ENCODE peak calls at places on chromosomes 13 and 19, in five cellular contexts. One of them, this sample, is unnamed.

GRCh38 chr13:55155046-55155445 is 1985.7 kb upstream of the PRR20A start:
- DNase-seq in lower lobe of right lung: no peak
- DNase-seq in A549: no peak
- DNase-seq in left ventricle myocardium inferior: no peak
- DNase-seq in lung: no peak
- DNase-seq in this sample: no peak

GRCh38 chr13:24905242-24905641 is 141.3 kb downstream of the RNF17 start:
- DNase-seq in left ventricle myocardium inferior: no peak
- DNase-seq in A549: no peak
- DNase-seq in lung: no peak
- DNase-seq in lower lobe of right lung: no peak
- DNase-seq in this sample: no peak

GRCh38 chr13:50461189-50461588 is 382.3 kb downstream of the DLEU7 start:
- DNase-seq in lung: no peak
- DNase-seq in A549: no peak
- DNase-seq in lower lobe of right lung: no peak
- DNase-seq in left ventricle myocardium inferior: no peak
- DNase-seq in this sample: no peak

GRCh38 chr19:11031421-11032070 is 57.7 kb upstream of the LDLR start:
- DNase-seq in A549: no peak
- DNase-seq in lung: no peak
- DNase-seq in lower lobe of right lung: no peak
- DNase-seq in left ventricle myocardium inferior: no peak
- DNase-seq in this sample: no peak

GRCh38 chr19:18929311-18929710 is 9.8 kb downstream of the DDX49 start:
- DNase-seq in lower lobe of right lung: no peak
- DNase-seq in left ventricle myocardium inferior: no peak
- DNase-seq in lung: no peak
- DNase-seq in A549: no peak
- DNase-seq in this sample: no peak

GRCh38 chr13:97848886-97849285 is 104.6 kb upstream of the IPO5 start:
- DNase-seq in left ventricle myocardium inferior: no peak
- DNase-seq in A549: no peak
- DNase-seq in lower lobe of right lung: no peak
- DNase-seq in lung: no peak
- DNase-seq in this sample: no peak

GRCh38 chr19:2207991-2208860 is 27.9 kb downstream of the PLEKHJ1 start:
- DNase-seq in left ventricle myocardium inferior: peak
- DNase-seq in lung: no peak
- DNase-seq in A549: peak
- DNase-seq in lower lobe of right lung: no peak
- DNase-seq in this sample: peak

GRCh38 chr13:48579167-48579918 is 46.5 kb upstream of the RCBTB2 start:
- DNase-seq in lower lobe of right lung: no peak
- DNase-seq in left ventricle myocardium inferior: no peak
- DNase-seq in A549: no peak
- DNase-seq in lung: no peak
- DNase-seq in this sample: no peak

GRCh38 chr13:50708461-50708860 is 135.0 kb downstream of the DLEU7 start:
- DNase-seq in lower lobe of right lung: no peak
- DNase-seq in lung: no peak
- DNase-seq in A549: no peak
- DNase-seq in left ventricle myocardium inferior: no peak
- DNase-seq in this sample: no peak

GRCh38 chr13:30346159-30346788 is 38.9 kb upstream of the KATNAL1 start:
- DNase-seq in lung: no peak
- DNase-seq in left ventricle myocardium inferior: no peak
- DNase-seq in lower lobe of right lung: no peak
- DNase-seq in A549: no peak
- DNase-seq in this sample: no peak

GRCh38 chr19:17240062-17240854 is 5.5 kb downstream of the NR2F6 start:
- DNase-seq in lower lobe of right lung: no peak
- DNase-seq in left ventricle myocardium inferior: no peak
- DNase-seq in A549: peak
- DNase-seq in lung: no peak
- DNase-seq in this sample: no peak

GRCh38 chr19:40803857-40804782 is 5.1 kb downstream of the EGLN2 start:
- DNase-seq in lower lobe of right lung: peak
- DNase-seq in left ventricle myocardium inferior: peak
- DNase-seq in A549: no peak
- DNase-seq in lung: peak
- DNase-seq in this sample: peak

GRCh38 chr13:54210397-54211050 is 1181.9 kb downstream of the OLFM4 start:
- DNase-seq in A549: no peak
- DNase-seq in lung: no peak
- DNase-seq in left ventricle myocardium inferior: no peak
- DNase-seq in lower lobe of right lung: no peak
- DNase-seq in this sample: no peak

GRCh38 chr19:35670686-35671085 is 4.4 kb downstream of the UPK1A start:
- DNase-seq in lung: no peak
- DNase-seq in left ventricle myocardium inferior: no peak
- DNase-seq in lower lobe of right lung: no peak
- DNase-seq in A549: no peak
- DNase-seq in this sample: no peak

GRCh38 chr13:33610471-33611015 is 207.4 kb upstream of the RFC3 start:
- DNase-seq in lower lobe of right lung: peak
- DNase-seq in left ventricle myocardium inferior: peak
- DNase-seq in A549: peak
- DNase-seq in lung: no peak
- DNase-seq in this sample: peak

GRCh38 chr19:10815969-10816635 is 19.9 kb downstream of the TMED1 start:
- DNase-seq in lower lobe of right lung: no peak
- DNase-seq in left ventricle myocardium inferior: no peak
- DNase-seq in lung: no peak
- DNase-seq in A549: no peak
- DNase-seq in this sample: no peak

GRCh38 chr19:28388988-28389387 is 824.0 kb downstream of the UQCRFS1 start:
- DNase-seq in left ventricle myocardium inferior: no peak
- DNase-seq in lung: no peak
- DNase-seq in A549: no peak
- DNase-seq in lower lobe of right lung: no peak
- DNase-seq in this sample: no peak

GRCh38 chr13:112731667-112732616 is 42.1 kb downstream of the ATP11A start:
- DNase-seq in lung: no peak
- DNase-seq in A549: no peak
- DNase-seq in lower lobe of right lung: no peak
- DNase-seq in left ventricle myocardium inferior: no peak
- DNase-seq in this sample: no peak
- H3K27ac ChIP-seq in lung: no peak
- H3K27ac ChIP-seq in A549: no peak
- H3K27ac ChIP-seq in lower lobe of right lung: no peak
- H3K27ac ChIP-seq in left ventricle myocardium inferior: peak
- H3K27ac ChIP-seq in this sample: no peak

GRCh38 chr19:31616031-31616430 is 266.8 kb upstream of the TSHZ3 start:
- DNase-seq in left ventricle myocardium inferior: no peak
- DNase-seq in lower lobe of right lung: no peak
- DNase-seq in A549: no peak
- DNase-seq in lung: no peak
- DNase-seq in this sample: no peak
- H3K4me3 ChIP-seq in left ventricle myocardium inferior: no peak
- H3K4me3 ChIP-seq in lower lobe of right lung: no peak
- H3K4me3 ChIP-seq in A549: no peak
- H3K4me3 ChIP-seq in lung: no peak
- H3K4me3 ChIP-seq in this sample: no peak

DNA sequence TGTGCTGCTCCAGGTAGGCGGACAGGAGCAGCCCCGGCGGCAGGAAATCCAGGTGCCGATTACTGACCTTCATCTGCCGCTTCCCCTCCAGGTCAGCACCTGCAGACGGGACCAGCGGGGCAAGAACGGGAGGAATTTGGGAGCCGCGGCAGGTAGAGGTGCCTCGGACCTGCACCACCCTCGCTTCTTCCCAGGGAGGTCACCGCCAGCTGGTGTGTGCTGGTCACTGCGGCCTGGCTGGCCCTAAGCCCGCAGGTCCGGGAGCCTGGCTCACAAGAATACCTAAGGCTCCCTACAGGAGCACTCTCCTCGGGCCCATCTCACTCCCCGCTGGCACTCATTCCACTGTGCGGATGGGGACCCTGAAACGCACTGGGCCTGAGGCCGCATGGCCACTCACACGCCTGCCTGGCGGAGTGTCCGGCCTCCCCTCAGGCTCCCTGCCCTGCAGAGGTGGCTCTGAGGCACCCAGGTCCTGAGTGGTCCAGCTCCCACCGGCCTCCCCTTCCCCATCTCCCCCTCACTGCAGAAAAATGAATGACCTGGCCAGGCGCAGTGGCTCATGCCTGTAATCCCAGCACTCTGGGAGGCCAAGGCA is 4.3 kb downstream of the RNU6-9 start:
- DNase-seq in lower lobe of right lung: no peak
- DNase-seq in lung: no peak
- DNase-seq in left ventricle myocardium inferior: no peak
- DNase-seq in A549: no peak
- DNase-seq in this sample: no peak
- TF ChIP-seq CTCF in lower lobe of right lung: no peak
- TF ChIP-seq CTCF in lung: no peak
- TF ChIP-seq CTCF in left ventricle myocardium inferior: no peak
- TF ChIP-seq CTCF in A549: no peak
- TF ChIP-seq CTCF in this sample: no peak

DNA sequence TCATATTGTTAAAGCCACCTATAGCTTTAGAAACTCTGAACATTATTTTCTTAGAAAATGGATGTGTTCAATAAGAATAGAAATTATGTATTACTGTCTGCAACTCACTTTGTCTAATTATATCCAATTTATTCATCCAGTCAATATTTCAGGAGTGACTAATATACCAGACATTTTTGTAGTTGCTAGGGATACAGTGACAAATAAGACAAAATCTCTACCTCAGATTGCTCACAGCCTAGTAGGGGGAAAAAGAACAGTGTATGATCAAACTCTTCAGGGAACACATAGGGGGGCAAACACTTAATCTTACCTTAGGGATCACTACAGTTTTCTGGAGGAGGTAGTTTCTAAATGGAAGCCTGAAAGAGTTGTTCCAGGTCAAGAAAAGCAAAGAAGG is 8.6 kb downstream of the BRCA2 start:
- DNase-seq in lung: no peak
- DNase-seq in left ventricle myocardium inferior: no peak
- DNase-seq in lower lobe of right lung: no peak
- DNase-seq in A549: no peak
- DNase-seq in this sample: no peak
- H3K27ac ChIP-seq in lung: no peak
- H3K27ac ChIP-seq in left ventricle myocardium inferior: no peak
- H3K27ac ChIP-seq in lower lobe of right lung: no peak
- H3K27ac ChIP-seq in A549: no peak
- H3K27ac ChIP-seq in this sample: no peak

DNA sequence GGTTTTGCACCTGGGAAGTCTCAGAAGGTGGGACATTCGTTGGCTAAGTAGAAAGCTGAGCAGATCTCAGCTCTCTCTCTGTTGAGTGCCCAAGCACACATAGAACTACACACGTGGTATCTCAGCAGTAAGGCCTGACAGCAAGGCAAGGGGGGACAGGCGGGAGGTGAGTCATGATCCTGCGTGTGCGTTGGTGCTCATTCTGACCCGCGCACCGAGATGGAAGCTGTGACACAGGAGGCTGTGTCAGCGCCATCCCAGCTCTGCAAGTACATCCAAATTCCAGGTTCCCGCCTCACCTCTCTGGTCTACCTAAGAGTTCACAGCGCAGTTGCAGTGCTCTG is 135.7 kb downstream of the USP12 start:
- DNase-seq in A549: peak
- DNase-seq in lung: no peak
- DNase-seq in lower lobe of right lung: no peak
- DNase-seq in left ventricle myocardium inferior: no peak
- DNase-seq in this sample: no peak
- H3K4me3 ChIP-seq in A549: peak
- H3K4me3 ChIP-seq in lung: no peak
- H3K4me3 ChIP-seq in lower lobe of right lung: no peak
- H3K4me3 ChIP-seq in left ventricle myocardium inferior: no peak
- H3K4me3 ChIP-seq in this sample: no peak

DNA sequence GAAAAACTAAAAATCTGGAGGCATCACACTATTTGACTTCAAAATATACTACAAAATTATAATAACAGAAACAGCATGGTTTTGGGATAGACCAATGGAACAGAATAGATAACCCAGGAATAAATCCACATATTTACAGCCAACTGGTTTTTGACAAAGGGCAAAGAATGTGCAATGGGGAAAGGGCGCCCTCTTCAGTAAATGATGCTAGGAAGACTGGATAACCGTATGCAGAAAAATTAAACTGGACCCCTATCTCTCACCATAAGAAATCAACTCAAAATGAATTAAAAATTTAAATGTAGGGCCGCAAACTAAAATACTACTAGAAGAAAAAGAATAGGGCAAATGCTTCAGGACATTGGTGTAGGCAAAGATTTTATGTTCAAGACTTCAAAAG is 440.5 kb upstream of the SGCG start:
- DNase-seq in left ventricle myocardium inferior: no peak
- DNase-seq in lower lobe of right lung: no peak
- DNase-seq in A549: peak
- DNase-seq in lung: no peak
- DNase-seq in this sample: no peak
- TF ChIP-seq CTCF in left ventricle myocardium inferior: peak
- TF ChIP-seq CTCF in lower lobe of right lung: no peak
- TF ChIP-seq CTCF in A549: no peak
- TF ChIP-seq CTCF in lung: no peak
- TF ChIP-seq CTCF in this sample: no peak

This sample was measured in thyroid gland.